ENCODE peak calls at places on chromosome 20, in six cellular contexts. D is amniotic stem cell, Y is SJSA1, T is kidney, A is T-cell, F is fibroblast of villous mesenchyme. W is an unnamed sample.

GRCh38 chr20:38173237-38174156 is 8.4 kb upstream of the TGM2 start:
- DNase-seq in D (peak; percentile 60), Y (peak; percentile 85), T (no peak), A (no peak), F (peak; percentile 86), W (peak; percentile 96)

GRCh38 chr20:40960521-40960956 is 68.1 kb upstream of the TOP1 start:
- DNase-seq in D (no peak), Y (peak; percentile 28), T (no peak), A (no peak), F (no peak), W (no peak)

GRCh38 chr20:62089393-62089792 is 23.7 kb upstream of the TAF4 start:
- DNase-seq in D (no peak), Y (no peak), T (no peak), A (no peak), F (no peak), W (no peak)

GRCh38 chr20:51802170-51802745 is at the start of gene SALL4:
- DNase-seq in D (no peak), Y (no peak), T (no peak), A (no peak), F (no peak), W (no peak)

GRCh38 chr20:2358006-2358405 is 22.7 kb upstream of the TGM6 start:
- DNase-seq in D (no peak), Y (no peak), T (no peak), A (no peak), F (no peak), W (no peak)

GRCh38 chr20:16926626-16927025 is 178.5 kb downstream of the OTOR start:
- DNase-seq in D (no peak), Y (no peak), T (no peak), A (no peak), F (no peak), W (no peak)

GRCh38 chr20:41643504-41643938 is 25.3 kb upstream of the CHD6 start:
- DNase-seq in D (no peak), Y (peak; percentile 57), T (no peak), A (no peak), F (peak; percentile 48), W (peak; percentile 67)

GRCh38 chr20:33667245-33668086 is 723 bp downstream of the ACTL10 start:
- DNase-seq in D (peak; percentile 65), Y (no peak), T (peak; percentile 88), A (peak; percentile 79), F (peak; percentile 69), W (peak; percentile 52)

GRCh38 chr20:37651932-37652331 is 41.9 kb upstream of the CTNNBL1 start:
- DNase-seq in D (no peak), Y (peak; percentile 53), T (no peak), A (no peak), F (peak; percentile 23), W (peak; percentile 55)

GRCh38 chr20:21291026-21291425 is 12.1 kb upstream of the XRN2 start:
- DNase-seq in D (no peak), Y (no peak), T (no peak), A (no peak), F (peak; percentile 14), W (peak; percentile 56)

GRCh38 chr20:48618052-48618451 is 209.7 kb downstream of the PREX1 start:
- DNase-seq in D (no peak), Y (no peak), T (peak; percentile 68), A (no peak), F (no peak), W (no peak)

GRCh38 chr20:46621492-46621891 is 29.8 kb downstream of the SLC13A3 start:
- DNase-seq in D (no peak), Y (no peak), T (no peak), A (no peak), F (peak; percentile 50), W (no peak)

GRCh38 chr20:433300-433975 is 25.3 kb downstream of the RBCK1 start:
- DNase-seq in D (no peak), Y (no peak), T (no peak), A (peak; percentile 32), F (no peak), W (peak; percentile 52)

GRCh38 chr20:5806457-5807263 is 56.5 kb downstream of the SHLD1 start:
- DNase-seq in D (no peak), Y (no peak), T (no peak), A (no peak), F (no peak), W (no peak)

GRCh38 chr20:37940161-37940560 is 37.2 kb downstream of the VSTM2L start:
- DNase-seq in D (no peak), Y (no peak), T (no peak), A (no peak), F (no peak), W (no peak)

GRCh38 chr20:36439731-36440072 is 101.6 kb upstream of the MYL9 start:
- DNase-seq in D (no peak), Y (no peak), T (no peak), A (no peak), F (no peak), W (no peak)

GRCh38 chr20:60095456-60095855 is 137.2 kb downstream of the CDH26 start:
- DNase-seq in D (no peak), Y (no peak), T (no peak), A (no peak), F (no peak), W (no peak)

GRCh38 chr20:49515588-49515987 is 33.1 kb upstream of the KCNB1 start:
- DNase-seq in D (no peak), Y (no peak), T (no peak), A (no peak), F (no peak), W (no peak)